ENCODE peak calls at places on chromosomes 2 and 18, in nine cellular contexts. P, Z, Y, V, Q, A, B, S and M are unnamed samples.

GRCh38 chr2:112149194-112149593 is 11.0 kb downstream of the FBLN7 start:
- DNase-seq in V (no peak), B (no peak), P (no peak), Z (no peak), Y (no peak), S (no peak), Q (no peak), A (no peak), M (no peak)

GRCh38 chr2:9979977-9980376 is 28.5 kb downstream of the GRHL1 start:
- DNase-seq in P (no peak), Y (no peak), Q (no peak), A (no peak), B (no peak), Z (no peak), S (no peak), V (no peak), M (no peak)

GRCh38 chr18:24725644-24726043 is 265.2 kb downstream of the HRH4 start:
- DNase-seq in S (no peak), B (no peak), P (no peak), A (no peak), Q (no peak), V (peak; percentile 30), Z (no peak), Y (no peak), M (no peak)

GRCh38 chr2:12856934-12857660 is 140.4 kb downstream of the TRIB2 start:
- DNase-seq in P (no peak), Q (no peak), Y (no peak), Z (peak; percentile 81), A (no peak), V (no peak), B (no peak), S (peak; percentile 83), M (no peak)

GRCh38 chr18:13562494-13563029 is 163.8 kb downstream of the FAM210A start:
- DNase-seq in Z (no peak), A (peak; percentile 63), B (no peak), Q (no peak), V (no peak), Y (peak; percentile 66), S (no peak), P (no peak), M (no peak)

GRCh38 chr2:196336206-196336605 is 164.8 kb upstream of the STK17B start:
- DNase-seq in V (no peak), Z (no peak), Y (no peak), P (no peak), A (no peak), S (no peak), B (no peak), Q (no peak), M (no peak)

GRCh38 chr2:231315896-231316295 is 79.6 kb upstream of the B3GNT7 start:
- DNase-seq in S (no peak), Y (no peak), A (no peak), P (no peak), V (no peak), Z (no peak), B (no peak), Q (no peak), M (no peak)

GRCh38 chr18:61079714-61080113 is 253.5 kb upstream of the CDH20 start:
- DNase-seq in V (no peak), B (no peak), Q (no peak), P (no peak), Z (no peak), A (no peak), Y (no peak), S (no peak), M (no peak)

GRCh38 chr18:37218022-37218590 is 347.5 kb downstream of the CELF4 start:
- DNase-seq in A (no peak), Q (no peak), Y (no peak), P (no peak), S (no peak), B (no peak), Z (no peak), V (peak; percentile 67), M (no peak)

GRCh38 chr2:8962890-8963289 is 40.6 kb downstream of the MBOAT2 start:
- DNase-seq in V (no peak), Q (no peak), Y (no peak), A (no peak), S (no peak), B (no peak), Z (no peak), P (no peak), M (no peak)

GRCh38 chr2:73980566-73980965 is 4.1 kb upstream of the TET3 start:
- DNase-seq in V (no peak), Z (no peak), B (no peak), P (no peak), S (no peak), A (no peak), Y (no peak), Q (no peak), M (no peak)
- H3K4me3 ChIP-seq in V (no peak overlapping the region), Z (no peak overlapping the region), B (peak overlapping the region; percentile 63), P (no peak overlapping the region), S (no peak overlapping the region), A (peak overlapping the region; percentile 38), Y (no peak overlapping the region), Q (no peak overlapping the region), M (no peak overlapping the region)

GRCh38 chr2:234884591-234884990 is 67.2 kb upstream of the SH3BP4 start:
- DNase-seq in Q (no peak), A (no peak), B (no peak), P (no peak), V (no peak), Y (no peak), Z (no peak), S (no peak), M (no peak)
- H3K36me3 ChIP-seq in Q (no peaks in the 10 kb centered on the region), A (no peaks in the 10 kb centered on the region), B (no peaks in the 10 kb centered on the region), P (no peaks in the 10 kb centered on the region), V (no peaks in the 10 kb centered on the region), Y (no peaks in the 10 kb centered on the region), Z (no peaks in the 10 kb centered on the region), S (no peaks in the 10 kb centered on the region), M (no peaks in the 10 kb centered on the region)

DNA sequence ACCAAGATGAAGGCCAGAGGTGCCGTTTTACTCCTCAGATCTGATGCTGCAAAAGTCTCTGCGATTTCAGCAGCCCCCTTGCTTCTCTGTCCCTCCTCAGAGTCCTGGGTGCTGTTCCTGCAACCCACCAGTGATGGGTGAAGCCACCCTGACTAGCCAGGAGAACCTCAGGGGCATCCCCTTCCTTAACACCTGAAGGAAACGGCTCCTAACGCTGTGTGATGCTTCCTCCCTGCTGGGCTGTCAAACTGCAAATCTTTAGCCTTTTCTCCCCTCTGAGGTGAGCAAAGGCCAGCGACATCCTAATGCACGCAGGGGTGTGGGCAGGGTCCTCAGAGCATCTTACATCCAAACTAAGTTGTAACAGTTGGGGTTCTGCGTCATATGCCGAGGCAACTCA is 24.8 kb downstream of the CHST10 start:
- DNase-seq in Y (no peak), P (no peak), A (no peak), Z (no peak), Q (no peak), S (no peak), B (no peak), V (no peak), M (no peak)
- H3K4me1 ChIP-seq in Y (no peaks in the 10 kb centered on the region), P (no peaks in the 10 kb centered on the region), A (no peaks in the 10 kb centered on the region), Z (no peaks in the 10 kb centered on the region), Q (no peaks in the 10 kb centered on the region), S (no peaks in the 10 kb centered on the region), B (no peaks in the 10 kb centered on the region), V (no peaks in the 10 kb centered on the region), M (no peaks in the 10 kb centered on the region)

GRCh38 chr2:55049794-55050132 is 488 bp downstream of the RTN4 start:
- DNase-seq in Y (peak; percentile 51), S (no peak), Z (no peak), P (no peak), V (no peak), Q (no peak), B (no peak), A (no peak), M (no peak)

GRCh38 chr2:55048514-55048924 is 1.7 kb downstream of the RTN4 start:
- DNase-seq in P (no peak), A (no peak), V (no peak), B (no peak), Z (peak; percentile 76), Y (peak; percentile 61), Q (peak; percentile 37), S (no peak), M (no peak)

GRCh38 chr2:55047677-55048299 is 2.5 kb downstream of the RTN4 start:
- DNase-seq in A (no peak), B (no peak), Y (no peak), P (no peak), S (no peak), V (no peak), Z (peak; percentile 61), Q (no peak), M (no peak)

GRCh38 chr2:55050133-55050994 is at the start of gene RTN4:
- DNase-seq in B (peak; percentile 98), Q (peak; percentile 99), Z (peak; percentile 99), S (peak; percentile 99), V (peak; percentile 99), Y (peak; percentile 99), P (peak; percentile 97), A (peak; percentile 99), M (peak; percentile 99)

DNA sequence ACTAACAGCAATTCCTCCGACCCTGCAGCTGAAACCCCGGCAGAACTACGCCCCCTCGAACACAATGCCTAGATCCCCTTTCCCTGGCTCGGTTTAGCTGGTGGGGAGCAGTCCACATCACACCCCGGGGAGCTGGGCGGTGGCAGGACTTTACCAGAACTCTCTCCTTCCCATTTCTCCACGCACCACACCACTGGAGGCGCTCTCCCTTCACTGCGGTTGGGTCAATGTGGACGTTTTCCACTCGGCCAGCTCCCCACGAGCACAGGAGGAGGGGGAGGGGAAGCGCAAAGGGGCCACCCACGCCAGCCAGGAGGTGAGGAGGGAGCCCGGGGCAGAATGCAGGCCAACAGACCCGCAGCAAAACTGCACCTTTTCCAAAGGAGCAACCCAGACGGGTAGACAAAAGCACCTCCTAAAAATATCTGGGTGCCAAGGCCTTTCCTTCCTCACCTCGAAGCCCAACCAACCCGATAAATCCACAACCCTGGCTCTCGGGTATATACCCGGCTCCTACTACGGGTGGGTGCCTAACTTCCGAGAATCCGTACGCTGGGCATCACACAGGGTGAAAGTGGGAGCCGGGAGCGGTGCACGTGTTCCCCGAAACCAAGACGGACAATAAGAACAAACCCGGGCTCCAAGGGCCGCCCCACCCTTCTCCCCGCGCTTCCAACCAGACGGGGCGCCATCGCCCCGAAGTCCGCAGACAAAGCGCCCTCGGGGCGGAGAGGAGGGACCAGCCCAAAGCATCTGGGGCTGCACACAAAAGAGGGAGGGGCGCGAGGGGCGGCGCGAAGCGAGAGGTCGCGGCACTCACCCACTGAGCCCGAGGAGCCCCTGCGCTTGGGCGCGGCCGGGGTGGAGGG is 1.1 kb downstream of the RTN4 start:
- DNase-seq in P (peak; percentile 86), B (peak; percentile 88), S (peak; percentile 45), Q (peak; percentile 92), Y (peak; percentile 79), A (peak; percentile 93), Z (peak; percentile 83), V (peak; percentile 91), M (peak; percentile 94)
- H3K4me3 ChIP-seq in P (peak overlapping the region; percentile 89), B (peak overlapping the region; percentile 92), S (peak overlapping the region; percentile 93), Q (peak overlapping the region; percentile 96), Y (peak overlapping the region; percentile 78), A (peak overlapping the region; percentile 86), Z (peak overlapping the region; percentile 97), V (peak overlapping the region; percentile 85), M (peak overlapping the region; percentile 85)

GRCh38 chr2:27638023-27638637 is 9.3 kb downstream of the GPN1 start:
- DNase-seq in Z (no peak), A (no peak), S (no peak), P (no peak), Y (no peak), V (no peak), Q (no peak), B (no peak), M (no peak)
- H3K36me3 ChIP-seq in Z (peaks cover 31% of the 10 kb centered on the region), A (peaks cover 99% of the 10 kb centered on the region), S (peaks cover 53% of the 10 kb centered on the region), P (peaks cover 60% of the 10 kb centered on the region), Y (peaks cover 58% of the 10 kb centered on the region), V (peaks cover 12% of the 10 kb centered on the region), Q (peaks cover 83% of the 10 kb centered on the region), B (peaks cover 98% of the 10 kb centered on the region), M (peaks cover 6% of the 10 kb centered on the region)